ENCODE peak calls at places on chromosomes 7 and 10, in four cellular contexts. A is upper lobe of left lung, I is cardiac muscle cell, O is T-helper 9 cell. R is an unnamed sample.

GRCh38 chr10:112262556-112262955 is 20.6 kb upstream of the TECTB start:
- DNase-seq in A (no peak), O (no peak), I (peak; percentile 10), R (no peak)

GRCh38 chr10:79274279-79275104 is 72.8 kb upstream of the PPIF start:
- DNase-seq in I (peak; percentile 46), O (no peak), A (peak; percentile 84), R (no peak)

GRCh38 chr10:70330671-70331070 is 46.9 kb upstream of the NPFFR1 start:
- DNase-seq in O (no peak), I (no peak), A (no peak), R (no peak)

GRCh38 chr10:29736325-29737208 is 101.8 kb upstream of the SVIL start:
- DNase-seq in A (peak; percentile 95), I (peak; percentile 56), O (peak; percentile 17), R (peak; percentile 4)

GRCh38 chr10:104639595-104640338 is 1.3 kb upstream of the SORCS3 start:
- DNase-seq in I (no peak), A (no peak), O (no peak), R (no peak)

GRCh38 chr7:53539558-53539957 is 504.1 kb downstream of the POM121L12 start:
- DNase-seq in I (no peak), A (no peak), O (no peak), R (no peak)

GRCh38 chr7:38903057-38903456 is 5.9 kb downstream of the VPS41 start:
- DNase-seq in I (no peak), A (no peak), O (no peak), R (no peak)

GRCh38 chr10:103554488-103555320 is 61.2 kb downstream of the NEURL1 start:
- DNase-seq in O (no peak), I (peak; percentile 63), A (peak; percentile 89), R (no peak)

GRCh38 chr7:117825132-117825531 is 48.1 kb downstream of the CTTNBP2 start:
- DNase-seq in O (no peak), I (peak; percentile 5), A (no peak), R (no peak)

GRCh38 chr10:91603931-91604331 is 28.9 kb downstream of the PPP1R3C start:
- DNase-seq in O (no peak), A (no peak), I (peak; percentile 84), R (no peak)

GRCh38 chr7:11638026-11638774 is 193.8 kb downstream of the THSD7A start:
- DNase-seq in I (no peak), A (no peak), O (no peak), R (no peak)

GRCh38 chr10:95377950-95378349 is 87.1 kb upstream of the PDLIM1 start:
- DNase-seq in I (no peak), A (no peak), O (no peak), R (no peak)

GRCh38 chr7:100679927-100680588 is 6.5 kb downstream of the GNB2 start:
- DNase-seq in I (peak; percentile 30), A (peak; percentile 36), O (no peak), R (no peak)

GRCh38 chr7:74083928-74084721 is 521 bp downstream of the LIMK1 start:
- DNase-seq in I (peak; percentile 44), A (no peak), O (no peak), R (no peak)

GRCh38 chr10:16809074-16809718 is 8.0 kb downstream of the RSU1 start:
- DNase-seq in A (no peak), O (peak; percentile 39), I (peak; percentile 68), R (peak; percentile 11)

GRCh38 chr10:128062837-128063563 is 63.2 kb downstream of the MKI67 start:
- DNase-seq in O (peak; percentile 34), I (peak; percentile 31), A (no peak), R (no peak)

GRCh38 chr10:48884337-48885045 is 55.1 kb downstream of the LRRC18 start:
- DNase-seq in A (no peak), O (no peak), I (no peak), R (no peak)

GRCh38 chr10:113108180-113108835 is 158.3 kb downstream of the TCF7L2 start:
- DNase-seq in A (peak; percentile 84), I (no peak), O (peak; percentile 9), R (no peak)

GRCh38 chr7:111012799-111013675 is 77.9 kb upstream of the LRRN3 start:
- DNase-seq in I (no peak), O (no peak), A (no peak), R (no peak)

GRCh38 chr7:155570991-155571390 is 24.6 kb upstream of the CNPY1 start:
- DNase-seq in A (no peak), I (no peak), O (no peak), R (no peak)

GRCh38 chr10:91420868-91421267 is 10.7 kb downstream of the HECTD2 start:
- DNase-seq in O (no peak), A (no peak), I (no peak), R (no peak)

GRCh38 chr7:141114141-141114664 is 40.3 kb downstream of the TMEM178B start:
- DNase-seq in O (no peak), A (no peak), I (no peak), R (no peak)

GRCh38 chr10:119451305-119451896 is 91.1 kb downstream of the RGS10 start:
- DNase-seq in O (no peak), I (no peak), A (no peak), R (no peak)

GRCh38 chr10:67914777-67915340 is 30.4 kb downstream of the SIRT1 start:
- DNase-seq in O (no peak), I (no peak), A (no peak), R (no peak)

GRCh38 chr10:117320050-117320665 is 55.1 kb downstream of the PDZD8 start:
- DNase-seq in A (no peak), O (no peak), I (peak; percentile 38), R (no peak)

GRCh38 chr10:14384096-14384730 is 53.5 kb upstream of the FRMD4A start:
- DNase-seq in I (peak; percentile 68), A (no peak), O (no peak), R (no peak)

GRCh38 chr7:28128608-28129007 is 52.0 kb downstream of the JAZF1 start:
- DNase-seq in A (no peak), I (peak; percentile 69), O (no peak), R (no peak)

GRCh38 chr10:130160775-130161174 is 24.6 kb downstream of the GLRX3 start:
- DNase-seq in A (no peak), O (no peak), I (no peak), R (no peak)

GRCh38 chr7:22137026-22137425 is 191.3 kb upstream of the CDCA7L start:
- DNase-seq in A (no peak), I (no peak), O (no peak), R (no peak)

R was measured in T follicular helper cell.